ENCODE peak calls at places on chromosomes 5 and 9, in seven cellular contexts. B, X, C, N, A, P and E are unnamed samples.

GRCh38 chr5:76402251-76402879 is 720 bp upstream of the IQGAP2 start:
- DNase-seq in N (no peak), C (peak; percentile 10), P (peak; percentile 47), A (no peak), B (peak; percentile 82), X (peak; percentile 13), E (no peak)

GRCh38 chr5:156199045-156199444 is 127.9 kb upstream of the SGCD start:
- DNase-seq in P (no peak), N (no peak), A (no peak), B (no peak), X (no peak), C (no peak), E (no peak)

GRCh38 chr5:13427859-13428557 is 516.5 kb downstream of the DNAH5 start:
- DNase-seq in B (no peak), P (no peak), C (no peak), X (no peak), N (no peak), A (no peak), E (no peak)

GRCh38 chr9:36191696-36192095 is 975 bp downstream of the CLTA start:
- DNase-seq in X (peak; percentile 24), P (no peak), B (no peak), N (no peak), A (no peak), C (no peak), E (no peak)

GRCh38 chr5:69130241-69130640 is 36.4 kb downstream of the SLC30A5 start:
- DNase-seq in C (no peak), A (no peak), P (no peak), B (no peak), X (no peak), N (peak; percentile 4), E (no peak)

GRCh38 chr9:75964431-75964830 is 74.0 kb downstream of the PCSK5 start:
- DNase-seq in P (no peak), N (no peak), A (no peak), C (peak; percentile 58), X (no peak), B (no peak), E (no peak)

GRCh38 chr5:93579561-93580386 is 1.2 kb downstream of the NR2F1-AS1 start:
- DNase-seq in B (no peak), P (no peak), X (peak; percentile 65), N (peak; percentile 48), A (peak; percentile 64), C (peak; percentile 61), E (no peak)

GRCh38 chr9:95740217-95741004 is 135.1 kb upstream of the ERCC6L2 start:
- DNase-seq in X (no peak), A (no peak), P (no peak), B (no peak), C (no peak), N (no peak), E (no peak)

GRCh38 chr9:121353246-121353975 is 16.6 kb downstream of the STOM start:
- DNase-seq in N (no peak), X (no peak), C (no peak), B (peak; percentile 51), A (no peak), P (no peak), E (no peak)

GRCh38 chr5:106923409-106923808 is 747.3 kb downstream of the EFNA5 start:
- DNase-seq in N (no peak), X (no peak), P (no peak), A (no peak), C (no peak), B (no peak), E (no peak)

GRCh38 chr9:117247271-117247670 is 167.6 kb downstream of the ASTN2 start:
- DNase-seq in P (peak; percentile 14), A (no peak), C (no peak), B (no peak), X (no peak), N (no peak), E (no peak)

GRCh38 chr9:108687360-108687981 is 168.3 kb downstream of the ACTL7B start:
- DNase-seq in X (no peak), A (no peak), N (peak; percentile 16), B (no peak), C (peak; percentile 34), P (no peak), E (peak; percentile 5)

GRCh38 chr5:26232706-26233105 is 805.7 kb downstream of the CDH9 start:
- DNase-seq in X (no peak), P (no peak), N (no peak), A (no peak), C (no peak), B (no peak), E (no peak)

GRCh38 chr9:24939099-24939850 is 393.6 kb upstream of the IZUMO3 start:
- DNase-seq in B (no peak), A (no peak), N (no peak), C (no peak), P (no peak), X (no peak), E (no peak)

GRCh38 chr5:35741126-35741711 is 115.5 kb upstream of the IL7R start:
- DNase-seq in N (peak; percentile 6), P (no peak), B (no peak), X (no peak), A (no peak), C (no peak), E (no peak)

GRCh38 chr5:99814311-99815063 is 720.7 kb upstream of the FAM174A start:
- DNase-seq in C (peak; percentile 41), A (no peak), N (no peak), P (no peak), B (no peak), X (no peak), E (no peak)

GRCh38 chr5:163409384-163409783 is 28.0 kb upstream of the CCNG1 start:
- DNase-seq in X (no peak), A (no peak), B (no peak), N (no peak), P (no peak), C (no peak), E (no peak)

GRCh38 chr5:82886911-82887310 is 190.3 kb downstream of the TMEM167A start:
- DNase-seq in X (no peak), P (no peak), N (peak; percentile 2), B (no peak), A (no peak), C (peak; percentile 85), E (no peak)

GRCh38 chr5:43572357-43572756 is 15.5 kb upstream of the PAIP1 start:
- DNase-seq in A (no peak), B (no peak), X (no peak), P (peak; percentile 67), C (peak; percentile 38), N (no peak), E (no peak)

GRCh38 chr9:68552700-68553099 is 12.0 kb upstream of the TMEM252 start:
- DNase-seq in B (no peak), P (no peak), N (peak; percentile 93), X (no peak), A (no peak), C (peak; percentile 29), E (no peak)

GRCh38 chr9:68551191-68551590 is 10.5 kb upstream of the TMEM252 start:
- DNase-seq in A (no peak), X (no peak), N (no peak), B (no peak), P (no peak), C (no peak), E (no peak)

GRCh38 chr9:68560131-68560844 is 19.6 kb upstream of the TMEM252 start:
- DNase-seq in X (peak; percentile 20), C (peak; percentile 6), P (peak; percentile 35), N (peak; percentile 84), A (peak; percentile 40), B (peak; percentile 5), E (peak; percentile 80)

DNA sequence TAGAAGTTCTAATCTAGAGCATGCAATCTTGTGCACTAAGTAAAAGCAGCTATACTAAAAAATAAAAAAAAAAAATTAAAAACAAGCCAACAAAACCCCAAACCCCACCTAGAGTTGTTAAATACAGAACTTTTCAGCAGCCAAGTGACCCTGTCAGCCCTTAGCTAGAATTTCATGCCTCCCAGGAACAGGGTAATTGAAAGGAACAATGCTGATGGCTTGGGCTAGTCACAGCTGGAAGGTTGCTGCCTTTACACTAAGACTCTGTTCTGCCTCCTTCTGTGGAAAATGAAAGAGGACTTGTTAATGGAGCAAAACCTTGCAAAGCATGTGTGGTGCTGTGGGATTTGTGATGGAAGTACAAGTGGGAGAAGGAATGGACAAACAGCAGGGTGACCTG is 14.7 kb upstream of the TMEM252 start:
- DNase-seq in A (no peak), N (no peak), B (no peak), C (no peak), P (no peak), X (no peak), E (no peak)
- H3K27ac ChIP-seq in A (no peak overlapping the region), N (no peak overlapping the region), B (no peak overlapping the region), C (no peak overlapping the region), P (no peak overlapping the region), X (no peak overlapping the region), E (no peak overlapping the region)

GRCh38 chr5:111742595-111742994 is 14.4 kb downstream of the NREP start:
- DNase-seq in N (peak; percentile 93), P (no peak), B (no peak), C (peak; percentile 97), X (peak; percentile 63), A (peak; percentile 40), E (no peak)
- H3K4me1 ChIP-seq in N (peaks cover 33% of the 10 kb centered on the region), P (peaks cover 50% of the 10 kb centered on the region), B (no peaks in the 10 kb centered on the region), C (peaks cover 59% of the 10 kb centered on the region), X (peaks cover 21% of the 10 kb centered on the region), A (peaks cover 11% of the 10 kb centered on the region), E (no peaks in the 10 kb centered on the region)

DNA sequence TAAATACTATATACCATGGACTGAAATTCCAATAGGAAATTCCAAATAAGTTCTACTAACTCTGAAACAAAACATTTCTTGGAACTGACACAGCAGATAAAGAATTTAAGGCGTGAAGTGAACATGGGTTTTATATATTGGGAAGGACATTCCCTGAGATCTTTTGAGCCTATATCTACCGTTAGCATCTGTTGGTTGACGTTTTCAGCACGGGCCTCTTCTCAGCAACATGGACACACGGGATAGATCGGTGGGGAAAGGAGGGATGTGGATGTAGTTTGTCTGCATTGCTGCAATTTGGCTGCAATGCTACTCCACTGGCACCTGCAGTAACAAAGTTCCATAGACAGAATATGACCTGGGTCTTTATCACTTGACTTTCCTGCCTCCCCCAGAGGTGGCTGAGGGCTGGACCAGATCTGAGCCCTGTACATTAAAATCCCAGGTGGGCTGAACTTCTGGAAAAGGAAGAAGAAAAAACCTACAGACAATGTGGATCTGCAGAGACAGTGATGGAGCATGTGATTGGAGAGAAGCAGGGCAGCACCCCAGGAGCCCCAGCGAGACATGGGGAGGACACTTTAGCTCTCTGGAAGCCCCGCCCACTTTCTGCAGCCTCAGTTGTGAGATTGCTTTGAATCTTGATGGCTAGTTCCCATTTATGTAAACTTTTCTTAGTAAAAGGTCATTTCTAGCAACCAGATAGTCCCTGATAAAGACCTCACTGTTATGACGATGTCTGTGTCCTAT is 91.2 kb upstream of the CPEB4 start:
- DNase-seq in X (no peak), N (no peak), C (no peak), B (no peak), A (no peak), P (no peak), E (no peak)
- H3K4me3 ChIP-seq in X (no peak overlapping the region), N (no peak overlapping the region), C (no peak overlapping the region), B (no peak overlapping the region), A (no peak overlapping the region), P (no peak overlapping the region), E (no peak overlapping the region)

GRCh38 chr9:110638381-110638954 is 30.1 kb upstream of the MUSK start:
- DNase-seq in X (peak; percentile 50), A (no peak), P (peak; percentile 18), N (peak; percentile 54), C (no peak), B (no peak), E (no peak)

GRCh38 chr9:110635589-110635988 is 33.0 kb upstream of the MUSK start:
- DNase-seq in N (no peak), A (no peak), B (no peak), C (no peak), P (no peak), X (no peak), E (no peak)

GRCh38 chr9:110640736-110641135 is 27.9 kb upstream of the MUSK start:
- DNase-seq in B (no peak), N (no peak), P (peak; percentile 56), A (no peak), C (peak; percentile 45), X (no peak), E (no peak)

GRCh38 chr9:110641350-110641749 is 27.2 kb upstream of the MUSK start:
- DNase-seq in C (peak; percentile 54), P (no peak), B (no peak), N (no peak), X (no peak), A (no peak), E (no peak)
- H3K27ac ChIP-seq in C (peak overlapping the region; percentile 35), P (no peak overlapping the region), B (no peak overlapping the region), N (peak overlapping the region; percentile 10), X (no peak overlapping the region), A (no peak overlapping the region), E (no peak overlapping the region)